ENCODE peak calls at places on chromosomes 16 and 17, in ten cellular contexts. Y is lung, D is K562, F is transverse colon, P is SK-N-SH, C is tibial nerve, E is fibroblast of lung, N is Peyer's patch, U is A549, L is GM12865. X is an unnamed sample.

GRCh38 chr17:31099051-31099450 is 4.3 kb downstream of the NF1 start:
- DNase-seq in Y (no peak), D (no peak), F (no peak), P (no peak), C (no peak), E (no peak), N (no peak), U (no peak), L (no peak), X (no peak)

GRCh38 chr17:57107498-57108101 is 22.6 kb downstream of the AKAP1 start:
- DNase-seq in Y (peak; percentile 54), D (peak; percentile 52), F (peak; percentile 76), P (no peak), C (no peak), E (no peak), N (peak; percentile 74), U (peak; percentile 71), L (no peak), X (no peak)

GRCh38 chr17:62791235-62792121 is 16.6 kb downstream of the MARCHF10 start:
- DNase-seq in Y (no peak), D (no peak), F (no peak), P (no peak), C (no peak), E (peak; percentile 95), N (no peak), U (peak; percentile 64), L (no peak), X (peak; percentile 90)

GRCh38 chr17:39045948-39046679 is 78.9 kb upstream of the FBXO47 start:
- DNase-seq in Y (no peak), D (no peak), F (no peak), P (no peak), C (no peak), E (no peak), N (no peak), U (no peak), L (no peak), X (no peak)

GRCh38 chr17:21510686-21511367 is 134.7 kb downstream of the KCNJ12 start:
- DNase-seq in Y (no peak), D (no peak), F (no peak), P (no peak), C (no peak), E (peak; percentile 10), N (no peak), U (no peak), L (no peak), X (no peak)

GRCh38 chr16:1119766-1120611 is 23.9 kb upstream of the C1QTNF8 start:
- DNase-seq in Y (no peak), D (no peak), F (no peak), P (no peak), C (no peak), E (no peak), N (no peak), U (no peak), L (peak; percentile 21), X (no peak)

GRCh38 chr16:89982318-89982717 is 33.8 kb downstream of the DEF8 start:
- DNase-seq in Y (no peak), D (no peak), F (no peak), P (no peak), C (no peak), E (no peak), N (no peak), U (no peak), L (no peak), X (no peak)

GRCh38 chr17:35566955-35567354 is 6.3 kb upstream of the SLFN14 start:
- DNase-seq in Y (no peak), D (no peak), F (no peak), P (no peak), C (no peak), E (no peak), N (no peak), U (no peak), L (no peak), X (no peak)

GRCh38 chr17:14813649-14814048 is 451.5 kb downstream of the PMP22 start:
- DNase-seq in Y (no peak), D (peak; percentile 19), F (no peak), P (peak; percentile 4), C (no peak), E (no peak), N (no peak), U (peak; percentile 52), L (no peak), X (peak; percentile 9)

GRCh38 chr16:66495440-66495839 is 54.5 kb downstream of the TK2 start:
- DNase-seq in Y (no peak), D (no peak), F (no peak), P (no peak), C (no peak), E (no peak), N (peak; percentile 9), U (no peak), L (no peak), X (no peak)

GRCh38 chr17:32936894-32937500 is 9.0 kb downstream of the TMEM98 start:
- DNase-seq in Y (peak; percentile 68), D (peak; percentile 79), F (peak; percentile 78), P (peak; percentile 80), C (peak; percentile 53), E (peak; percentile 75), N (peak; percentile 87), U (peak; percentile 69), L (peak; percentile 72), X (peak; percentile 76)

GRCh38 chr17:18033442-18034099 is 5.4 kb downstream of the ATPAF2 start:
- DNase-seq in Y (peak; percentile 62), D (peak; percentile 53), F (peak; percentile 50), P (peak; percentile 80), C (no peak), E (peak; percentile 92), N (peak; percentile 79), U (peak; percentile 89), L (peak; percentile 89), X (peak; percentile 90)

GRCh38 chr16:74099530-74099929 is 197.1 kb upstream of the PSMD7 start:
- DNase-seq in Y (no peak), D (no peak), F (no peak), P (no peak), C (no peak), E (no peak), N (no peak), U (no peak), L (no peak), X (no peak)

GRCh38 chr16:8588703-8589292 is 1.5 kb downstream of the TMEM114 start:
- DNase-seq in Y (no peak), D (no peak), F (no peak), P (peak; percentile 48), C (no peak), E (no peak), N (no peak), U (no peak), L (no peak), X (no peak)

GRCh38 chr17:64115043-64115698 is 14.8 kb downstream of the ERN1 start:
- DNase-seq in Y (peak; percentile 47), D (no peak), F (no peak), P (no peak), C (no peak), E (no peak), N (no peak), U (no peak), L (no peak), X (peak; percentile 56)

GRCh38 chr17:9330140-9330902 is 245.3 kb downstream of the STX8 start:
- DNase-seq in Y (no peak), D (no peak), F (no peak), P (no peak), C (no peak), E (no peak), N (no peak), U (no peak), L (no peak), X (no peak)
- H3K4me3 ChIP-seq in Y (no peak overlapping the region), D (no peak overlapping the region), F (no peak overlapping the region), P (no peak overlapping the region), C (no peak overlapping the region), E (no peak overlapping the region), N (no peak overlapping the region), U (no peak overlapping the region), L (no peak overlapping the region), X (no peak overlapping the region)

GRCh38 chr16:4913130-4913773 is 23.7 kb downstream of the PPL start:
- DNase-seq in Y (no peak), D (no peak), F (no peak), P (no peak), C (no peak), E (no peak), N (no peak), U (no peak), L (no peak), X (no peak)

GRCh38 chr16:4911831-4912422 is 25.0 kb downstream of the PPL start:
- DNase-seq in Y (no peak), D (no peak), F (no peak), P (no peak), C (no peak), E (peak; percentile 68), N (no peak), U (no peak), L (no peak), X (no peak)

GRCh38 chr16:4910828-4911227 is 26.1 kb downstream of the PPL start:
- DNase-seq in Y (no peak), D (no peak), F (no peak), P (no peak), C (no peak), E (no peak), N (no peak), U (no peak), L (no peak), X (no peak)

GRCh38 chr16:4908854-4909401 is 28.0 kb downstream of the PPL start:
- DNase-seq in Y (no peak), D (no peak), F (no peak), P (no peak), C (no peak), E (no peak), N (no peak), U (no peak), L (no peak), X (no peak)

GRCh38 chr16:4909825-4910224 is 27.1 kb downstream of the PPL start:
- DNase-seq in Y (no peak), D (no peak), F (no peak), P (no peak), C (no peak), E (no peak), N (no peak), U (no peak), L (no peak), X (no peak)
- TF ChIP-seq CTCF in Y (no peak), D (no peak), F (no peak), P (no peak), C (no peak), E (no peak), N (no peak), U (no peak), L (no peak), X (no peak)

DNA sequence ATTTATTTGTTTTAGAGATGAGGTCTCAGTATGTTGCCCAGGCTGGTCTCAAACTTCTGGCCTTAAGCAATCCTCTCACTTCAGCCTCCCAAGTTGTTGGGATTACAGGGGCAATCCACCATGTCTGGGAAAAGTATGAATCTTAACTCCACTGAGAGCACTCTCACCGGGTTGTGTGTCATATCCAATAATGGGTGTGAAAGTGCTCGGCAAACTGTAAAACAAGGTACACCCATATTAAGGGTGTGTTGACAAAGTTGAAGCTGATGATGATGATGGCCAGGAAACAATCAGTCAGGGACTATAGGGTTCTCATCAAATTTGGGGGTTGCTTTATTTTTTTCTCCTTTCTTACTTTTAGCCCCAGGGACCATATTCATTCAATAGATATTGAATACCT is 25.3 kb upstream of the TMC5 start:
- DNase-seq in Y (no peak), D (no peak), F (no peak), P (no peak), C (no peak), E (no peak), N (no peak), U (no peak), L (no peak), X (no peak)
- H3K4me3 ChIP-seq in Y (no peak overlapping the region), D (no peak overlapping the region), F (no peak overlapping the region), P (no peak overlapping the region), C (no peak overlapping the region), E (no peak overlapping the region), N (no peak overlapping the region), U (no peak overlapping the region), L (no peak overlapping the region), X (no peak overlapping the region)

GRCh38 chr17:48176456-48176855 is 68.9 kb downstream of the SNX11 start:
- DNase-seq in Y (no peak), D (no peak), F (no peak), P (no peak), C (no peak), E (no peak), N (no peak), U (no peak), L (no peak), X (no peak)
- TF ChIP-seq CTCF in Y (no peak), D (no peak), F (no peak), P (no peak), C (no peak), E (no peak), N (no peak), U (no peak), L (no peak), X (no peak)

X was measured in fibroblast of mammary gland.